ENCODE peak calls at places on chromosome 14, in four cellular contexts. L, U, I and K are unnamed samples.

GRCh38 chr14:93655078-93655750 is 133.1 kb downstream of the PRIMA1 start:
- DNase-seq in L (no peak), U (no peak), I (no peak), K (no peak)

GRCh38 chr14:80364274-80364673 is 153.0 kb upstream of the DIO2 start:
- DNase-seq in L (no peak), U (no peak), I (no peak), K (no peak)

GRCh38 chr14:77000340-77001235 is 27.9 kb downstream of the IRF2BPL start:
- DNase-seq in L (peak; percentile 41), U (no peak), I (no peak), K (no peak)

GRCh38 chr14:49992901-49993335 is 100.0 kb downstream of the ARF6 start:
- DNase-seq in L (no peak), U (no peak), I (peak; percentile 91), K (no peak)

GRCh38 chr14:105184461-105184860 is 3.3 kb upstream of the NUDT14 start:
- DNase-seq in L (no peak), U (no peak), I (no peak), K (no peak)

GRCh38 chr14:57136669-57137068 is 132.0 kb downstream of the EXOC5 start:
- DNase-seq in L (no peak), U (no peak), I (peak; percentile 66), K (no peak)

GRCh38 chr14:78978896-78979295 is 808.7 kb downstream of the NRXN3 start:
- DNase-seq in L (no peak), U (no peak), I (no peak), K (no peak)

GRCh38 chr14:68043752-68044151 is 224.2 kb downstream of the RAD51B start:
- DNase-seq in L (no peak), U (no peak), I (no peak), K (no peak)

GRCh38 chr14:95509512-95509911 is 6.9 kb downstream of the SYNE3 start:
- DNase-seq in L (no peak), U (no peak), I (no peak), K (no peak)

GRCh38 chr14:78010688-78011087 is 159.5 kb upstream of the NRXN3 start:
- DNase-seq in L (no peak), U (no peak), I (no peak), K (no peak)

GRCh38 chr14:90597961-90598360 is 201.1 kb downstream of the CALM1 start:
- DNase-seq in L (no peak), U (no peak), I (no peak), K (no peak)

GRCh38 chr14:54881235-54881760 is 21.3 kb downstream of the GCH1 start:
- DNase-seq in L (no peak), U (no peak), I (no peak), K (no peak)

GRCh38 chr14:68649461-68650189 is 143.2 kb downstream of the ZFP36L1 start:
- DNase-seq in L (peak; percentile 10), U (no peak), I (peak; percentile 39), K (no peak)

DNA sequence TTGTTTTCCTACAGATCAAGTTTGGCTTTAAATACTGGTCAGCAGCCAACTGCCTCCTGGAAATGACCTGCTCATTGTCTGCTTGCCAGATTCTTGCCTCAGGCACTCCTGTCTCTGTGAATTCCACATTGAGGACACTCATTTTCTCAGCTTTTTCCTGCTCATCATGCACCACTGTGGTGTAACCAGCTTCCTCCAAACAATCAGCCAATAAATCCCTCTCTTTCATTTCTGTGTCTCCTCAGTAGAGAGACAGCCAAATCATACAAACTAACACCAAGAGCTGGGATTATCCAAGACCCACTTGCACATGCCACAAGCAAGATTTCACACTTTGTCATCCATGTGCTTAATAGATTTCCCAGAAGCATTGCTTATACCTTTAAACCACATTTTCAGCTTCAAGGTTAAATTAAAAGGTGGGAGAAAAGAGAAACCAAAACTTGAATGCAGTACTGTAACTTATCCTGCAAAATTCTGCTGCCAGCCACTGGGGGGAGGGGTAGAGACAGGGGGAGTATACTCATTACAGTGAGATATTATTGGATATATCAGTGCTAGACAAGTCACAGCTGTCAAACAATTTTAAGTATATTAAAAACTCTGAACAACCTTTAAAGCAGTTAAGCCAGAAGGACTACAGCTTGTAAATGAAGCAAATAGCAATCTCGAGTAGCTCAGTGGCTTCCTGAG is 105.0 kb downstream of the PPP2R5E start:
- DNase-seq in L (peak; percentile 59), U (peak; percentile 58), I (peak; percentile 81), K (no peak)
- H3K27ac ChIP-seq in L (no peak overlapping the region), U (peak overlapping the region; percentile 59), I (peak overlapping the region; percentile 81), K (peak overlapping the region; percentile 51)

DNA sequence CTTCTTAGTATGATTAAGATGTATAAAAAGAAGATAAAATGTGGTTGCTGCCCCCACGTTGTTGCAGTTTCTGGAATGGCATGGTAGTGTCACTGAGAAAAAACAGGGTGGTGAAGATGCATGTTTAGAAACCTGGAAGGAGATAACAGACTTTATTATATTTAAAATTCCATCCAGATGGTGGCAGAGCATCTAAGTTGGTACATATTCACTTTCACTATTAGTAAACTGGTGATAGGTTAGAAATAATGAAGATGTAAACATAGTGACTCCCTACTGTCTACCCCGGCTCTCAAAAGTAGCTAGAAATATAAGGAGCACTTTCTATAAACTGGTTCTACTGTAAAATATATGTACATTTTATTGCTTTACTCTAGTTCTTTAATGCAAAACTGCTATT is 279.4 kb downstream of the NPAS3 start:
- DNase-seq in L (no peak), U (no peak), I (no peak), K (no peak)
- TF ChIP-seq CTCF in L (no peak), U (no peak), I (no peak), K (no peak)

GRCh38 chr14:100293497-100294212 is 12.6 kb downstream of the SLC25A29 start:
- DNase-seq in L (no peak), U (peak; percentile 4), I (no peak), K (peak; percentile 39)
- H3K36me3 ChIP-seq in L (no peaks in the 10 kb centered on the region), U (no peaks in the 10 kb centered on the region), I (no peaks in the 10 kb centered on the region), K (peaks cover 9% of the 10 kb centered on the region)

GRCh38 chr14:29757188-29757680 is 170.4 kb downstream of the PRKD1 start:
- DNase-seq in L (no peak), U (no peak), I (no peak), K (no peak)
- H3K27ac ChIP-seq in L (no peak overlapping the region), U (no peak overlapping the region), I (no peak overlapping the region), K (no peak overlapping the region)

GRCh38 chr14:52077261-52077984 is 8.6 kb upstream of the NID2 start:
- DNase-seq in L (no peak), U (no peak), I (no peak), K (no peak)
- TF ChIP-seq CTCF in L (no peak), U (no peak), I (no peak), K (no peak)

DNA sequence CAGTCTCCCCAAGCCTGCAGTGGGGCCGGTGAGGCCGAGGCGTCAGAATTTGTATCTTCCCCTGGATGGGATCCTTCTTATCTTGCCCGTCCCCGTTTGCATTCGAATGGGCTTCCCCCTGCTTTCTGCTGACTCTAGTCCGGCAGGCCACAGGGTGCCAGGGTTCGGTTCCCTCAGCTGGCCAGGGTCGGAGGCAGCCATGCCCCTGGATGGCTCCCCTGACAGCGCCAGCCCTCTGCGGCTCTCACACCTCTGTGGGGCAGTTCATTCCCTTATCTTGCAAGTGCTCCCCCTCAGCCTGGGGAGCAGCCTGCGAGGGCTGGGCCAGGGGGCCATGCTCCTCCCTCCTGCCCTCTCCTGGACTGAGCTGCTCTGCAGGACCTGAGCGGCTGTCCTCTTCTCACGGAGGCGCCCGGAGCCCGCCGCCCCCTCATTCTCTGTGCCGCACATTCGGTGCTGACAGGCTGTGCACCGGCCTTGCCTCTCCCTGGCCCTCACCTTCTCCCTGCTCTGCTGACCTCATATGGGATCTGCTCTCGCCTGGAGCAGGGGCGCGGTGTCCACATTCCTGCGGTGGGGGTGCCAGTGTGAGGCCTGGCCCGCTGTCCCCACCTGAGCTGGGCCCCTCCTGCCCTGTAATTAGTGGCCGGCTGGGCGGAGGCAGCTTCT is 32.8 kb downstream of the KIF26A start:
- DNase-seq in L (no peak), U (no peak), I (no peak), K (peak; percentile 92)
- H3K36me3 ChIP-seq in L (no peaks in the 10 kb centered on the region), U (no peaks in the 10 kb centered on the region), I (no peaks in the 10 kb centered on the region), K (no peaks in the 10 kb centered on the region)

DNA sequence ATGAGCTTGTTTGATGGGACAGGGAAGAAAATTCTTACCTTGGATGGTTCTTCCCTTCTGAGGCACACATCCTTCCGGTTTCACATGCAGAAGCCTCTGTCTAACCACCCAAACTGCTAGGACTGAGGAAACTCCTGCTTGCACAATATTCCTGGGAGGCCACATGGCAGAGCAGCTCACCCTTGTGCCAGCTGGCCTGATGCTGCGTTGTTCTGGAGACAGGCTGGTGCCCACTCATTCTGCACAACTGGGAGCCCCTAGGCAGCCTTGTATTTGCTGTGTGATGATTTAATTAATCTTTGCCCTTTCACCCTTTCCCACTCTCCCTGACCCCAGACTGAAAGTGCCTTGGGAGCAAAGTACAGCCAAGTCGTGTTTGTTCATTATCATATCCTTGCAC is 130.8 kb downstream of the RTN1 start:
- DNase-seq in L (no peak), U (no peak), I (peak; percentile 64), K (no peak)
- H3K27ac ChIP-seq in L (no peak overlapping the region), U (no peak overlapping the region), I (no peak overlapping the region), K (no peak overlapping the region)

GRCh38 chr14:74084277-74085046 is at the start of the genes ALDH6A1 and LIN52:
- DNase-seq in L (peak; percentile 100), U (peak; percentile 100), I (peak; percentile 99), K (peak; percentile 100)
- TF ChIP-seq CTCF in L (peak; percentile 46), U (no peak), I (peak; percentile 9), K (no peak)

DNA sequence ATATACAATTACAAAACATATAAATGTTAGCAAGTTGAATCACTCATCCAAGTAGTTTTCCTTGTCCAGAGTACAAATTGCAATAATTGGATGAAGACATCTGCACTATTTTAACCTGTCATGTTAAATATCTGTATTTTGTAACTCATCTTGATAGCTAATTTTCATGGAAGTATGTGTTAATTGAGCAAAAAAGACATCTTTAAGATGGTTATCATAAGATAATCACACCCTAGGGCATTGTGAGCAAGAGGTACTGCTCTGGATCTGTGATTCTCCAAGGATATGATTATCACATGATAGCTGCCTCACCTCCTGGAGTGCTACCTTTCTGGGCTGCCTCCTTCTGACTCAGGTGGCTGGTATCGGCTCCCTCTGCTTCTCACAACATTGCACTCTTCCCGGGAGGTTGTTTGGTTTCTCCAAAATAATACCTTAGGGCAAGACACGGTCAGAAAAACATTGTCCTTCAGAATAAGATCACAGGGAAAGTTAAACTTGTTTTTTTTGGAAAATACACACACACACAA is 260.6 kb upstream of the G2E3 start:
- DNase-seq in L (no peak), U (no peak), I (no peak), K (no peak)
- H3K36me3 ChIP-seq in L (no peaks in the 10 kb centered on the region), U (no peaks in the 10 kb centered on the region), I (no peaks in the 10 kb centered on the region), K (no peaks in the 10 kb centered on the region)

GRCh38 chr14:37056473-37056872 is 115.9 kb downstream of the SLC25A21 start:
- DNase-seq in L (no peak), U (no peak), I (no peak), K (no peak)
- H3K27ac ChIP-seq in L (no peak overlapping the region), U (no peak overlapping the region), I (no peak overlapping the region), K (no peak overlapping the region)